ENCODE peak calls at places on chromosomes 1 and 21, in seven cellular contexts. K, E, M, W, N, T and R are unnamed samples.

GRCh38 chr1:15290382-15290781 is 43.4 kb downstream of the FHAD1 start:
- DNase-seq in K (no peak), E (no peak), M (no peak), W (peak; percentile 63), N (peak; percentile 30), T (no peak), R (no peak)

GRCh38 chr1:203189951-203190352 is 3.4 kb upstream of the CHI3L1 start:
- DNase-seq in K (no peak), E (no peak), M (no peak), W (no peak), N (no peak), T (no peak), R (no peak)

GRCh38 chr1:153624965-153625611 is 2.2 kb downstream of the S100A13 start:
- DNase-seq in K (no peak), E (no peak), M (no peak), W (no peak), N (no peak), T (no peak), R (no peak)

GRCh38 chr21:44927259-44927586 is 6.5 kb upstream of the ITGB2 start:
- DNase-seq in K (no peak), E (no peak), M (no peak), W (no peak), N (no peak), T (no peak), R (no peak)

GRCh38 chr1:152457561-152457960 is 43.5 kb upstream of the CRNN start:
- DNase-seq in K (no peak), E (no peak), M (no peak), W (no peak), N (no peak), T (no peak), R (no peak)

GRCh38 chr1:57447551-57447950 is 23.7 kb upstream of the DAB1 start:
- DNase-seq in K (no peak), E (no peak), M (no peak), W (no peak), N (no peak), T (no peak), R (no peak)

GRCh38 chr1:22747021-22747734 is 36.5 kb downstream of the EPHB2 start:
- DNase-seq in K (no peak), E (no peak), M (no peak), W (peak; percentile 72), N (peak; percentile 61), T (no peak), R (no peak)

GRCh38 chr1:230823421-230823820 is 44.9 kb downstream of the C1orf198 start:
- DNase-seq in K (no peak), E (no peak), M (no peak), W (no peak), N (no peak), T (no peak), R (no peak)